ENCODE peak calls at places on chromosomes 1 and 21, in four cellular contexts. K, R, P and Y are unnamed samples.
A peak's percentile ranks its signal among the peaks of the same experiment; 100 is the strongest.

GRCh38 chr1:32199717-32200072 is 700 bp upstream of the CCDC28B start:
- DNase-seq in R (peak; percentile 70), K (no peak), P (no peak), Y (no peak)

GRCh38 chr1:36675106-36675505 is 192.4 kb upstream of the CSF3R start:
- DNase-seq in K (no peak), P (no peak), R (no peak), Y (no peak)

GRCh38 chr1:61506231-61506630 is 218.7 kb downstream of the TM2D1 start:
- DNase-seq in P (no peak), K (no peak), R (no peak), Y (no peak)

GRCh38 chr21:39094847-39095525 is 88.3 kb downstream of the PSMG1 start:
- DNase-seq in P (no peak), K (no peak), R (no peak), Y (no peak)

GRCh38 chr1:115134231-115134630 is 44.9 kb upstream of the TSPAN2 start:
- DNase-seq in P (no peak), K (no peak), R (no peak), Y (no peak)

GRCh38 chr1:24117722-24118409 is 5.9 kb upstream of the MYOM3 start:
- DNase-seq in R (no peak), P (no peak), K (no peak), Y (no peak)

GRCh38 chr1:155008015-155008941 is 5.7 kb downstream of the ZBTB7B start:
- DNase-seq in K (no peak), P (no peak), R (no peak), Y (no peak)

GRCh38 chr1:223887724-223888428 is 42.1 kb upstream of the TP53BP2 start:
- DNase-seq in P (no peak), R (peak; percentile 75), K (peak; percentile 97), Y (peak; percentile 84)

GRCh38 chr1:247548847-247549246 is at the start of gene GCSAML:
- DNase-seq in K (no peak), R (no peak), P (no peak), Y (no peak)

GRCh38 chr1:206609229-206609991 is 2.9 kb downstream of the EIF2D start:
- DNase-seq in R (no peak), K (no peak), P (no peak), Y (no peak)

GRCh38 chr1:206612129-206612876 is at the start of gene EIF2D:
- DNase-seq in R (peak; percentile 92), P (peak; percentile 91), K (peak; percentile 66), Y (no peak)

GRCh38 chr1:206608108-206608698 is 4.1 kb downstream of the EIF2D start:
- DNase-seq in R (no peak), K (no peak), P (peak; percentile 40), Y (no peak)

GRCh38 chr1:206604861-206605260 is 7.4 kb downstream of the EIF2D start:
- DNase-seq in P (no peak), K (no peak), R (no peak), Y (no peak)

DNA sequence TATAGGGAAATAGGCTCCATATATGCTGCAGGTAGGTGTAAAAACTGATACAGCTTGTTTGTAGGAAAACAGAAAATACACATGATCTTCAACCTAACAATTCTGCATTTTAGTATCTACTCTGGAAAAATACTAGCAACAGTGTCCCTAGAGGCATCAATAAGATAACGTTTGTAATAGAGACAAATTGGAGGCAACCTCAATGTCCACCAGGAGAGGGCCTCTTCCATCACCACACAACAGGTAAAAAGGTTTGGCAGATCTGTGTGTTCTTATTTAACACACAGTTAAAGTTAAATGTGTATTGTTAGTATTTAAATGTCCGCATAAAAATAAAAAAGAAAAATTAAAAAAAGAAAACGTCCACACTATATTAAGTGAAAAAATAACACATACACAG is 5.4 kb downstream of the EIF2D start:
- DNase-seq in K (no peak), P (no peak), R (no peak), Y (no peak)
- TF ChIP-seq CTCF in K (peak; percentile 66), P (peak; percentile 46), R (no peak), Y (peak; percentile 51)

GRCh38 chr1:245316791-245317190 is 162.0 kb downstream of the KIF26B start:
- DNase-seq in P (no peak), K (no peak), R (no peak), Y (no peak)
- H3K4me3 ChIP-seq in P (no peak overlapping the region), K (no peak overlapping the region), R (no peak overlapping the region), Y (no peak overlapping the region)

DNA sequence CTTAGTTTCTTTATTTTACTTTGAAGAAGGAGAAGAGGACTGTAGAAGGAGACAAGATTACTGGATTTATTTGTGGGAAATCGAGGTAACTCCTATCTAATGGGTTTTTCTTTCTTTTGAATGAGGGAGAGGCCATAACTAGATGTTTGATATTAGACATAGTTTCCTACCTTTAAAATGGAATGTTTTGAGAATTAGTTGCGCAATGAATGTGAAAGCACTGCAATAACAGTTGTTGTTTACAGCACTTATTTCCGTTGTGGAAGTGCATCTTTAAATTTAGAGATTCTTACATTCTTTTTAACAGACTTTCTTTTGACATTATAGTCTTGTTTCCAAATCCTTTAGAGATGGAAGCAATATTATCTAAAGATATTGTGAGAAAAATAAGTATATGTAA is 229.0 kb downstream of the SRGAP2C start:
- DNase-seq in P (no peak), K (no peak), R (no peak), Y (no peak)
- H3K27me3 ChIP-seq in P (no peaks in the 10 kb centered on the region), K (no peaks in the 10 kb centered on the region), R (no peaks in the 10 kb centered on the region), Y (no peaks in the 10 kb centered on the region)

GRCh38 chr1:234488954-234489691 is 10.1 kb upstream of the TARBP1 start:
- DNase-seq in R (no peak), P (no peak), K (no peak), Y (no peak)

GRCh38 chr1:234484991-234485739 is 6.2 kb upstream of the TARBP1 start:
- DNase-seq in P (no peak), R (no peak), K (no peak), Y (no peak)

GRCh38 chr1:234489692-234490065 is 10.7 kb upstream of the TARBP1 start:
- DNase-seq in R (no peak), P (no peak), K (no peak), Y (no peak)

GRCh38 chr1:234488054-234488953 is 9.3 kb upstream of the TARBP1 start:
- DNase-seq in K (no peak), P (no peak), R (peak; percentile 50), Y (no peak)

DNA sequence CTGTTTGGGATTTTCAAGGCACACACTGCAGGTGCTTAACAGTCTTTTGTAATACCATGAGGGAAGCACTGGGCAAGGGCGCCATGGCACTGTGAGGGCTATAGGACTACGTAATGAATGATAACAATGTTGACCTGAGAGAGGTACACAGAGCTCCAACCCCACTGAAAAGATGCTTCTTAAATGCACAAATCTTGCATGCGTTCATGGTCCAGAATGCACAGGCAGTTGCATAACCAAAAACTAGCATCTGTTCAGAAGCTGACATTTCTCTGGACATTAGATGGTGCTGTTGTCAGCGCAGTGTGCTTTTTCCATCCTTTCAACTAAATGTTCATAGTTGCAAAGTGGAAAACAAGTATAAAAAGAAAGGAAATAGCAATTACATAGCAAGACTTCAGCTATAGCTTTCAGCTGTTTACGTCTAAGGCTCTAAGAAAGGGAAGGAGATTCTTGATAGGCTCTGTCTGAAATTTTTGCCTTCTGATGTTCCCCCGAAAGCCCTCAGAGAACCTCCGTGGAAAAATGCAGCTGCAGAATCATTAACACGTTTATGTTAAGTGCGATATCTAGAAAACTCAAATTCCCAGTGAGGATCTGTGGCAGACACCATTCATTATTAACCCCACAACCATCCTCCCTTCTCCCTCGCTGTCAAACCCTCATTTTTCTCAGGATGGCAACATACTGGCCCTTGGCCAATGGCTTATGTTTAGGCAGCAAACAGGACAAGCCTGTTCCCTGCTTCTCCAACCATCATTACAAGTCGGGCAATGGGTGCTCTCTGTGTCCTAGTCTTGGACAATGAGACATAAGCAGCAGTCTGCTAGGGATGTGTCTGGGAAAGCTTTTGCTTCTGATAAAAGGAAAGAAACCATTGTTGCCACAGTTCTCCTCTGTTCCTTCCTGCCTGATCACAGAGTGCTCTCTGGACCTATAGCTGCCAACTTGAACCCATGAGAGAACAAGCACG is 8.2 kb upstream of the TARBP1 start:
- DNase-seq in R (peak; percentile 58), K (no peak), P (no peak), Y (peak; percentile 49)
- TF ChIP-seq CTCF in R (peak; percentile 34), K (peak; percentile 82), P (no peak), Y (peak; percentile 71)

GRCh38 chr1:212718499-212718898 is 18.9 kb upstream of the BATF3 start:
- DNase-seq in R (no peak), P (no peak), K (no peak), Y (no peak)

GRCh38 chr1:212722270-212722945 is 22.8 kb upstream of the BATF3 start:
- DNase-seq in R (no peak), K (no peak), P (no peak), Y (no peak)

GRCh38 chr1:212719633-212720032 is 20.0 kb upstream of the BATF3 start:
- DNase-seq in R (no peak), P (no peak), K (no peak), Y (no peak)

GRCh38 chr1:212727386-212728181 is 27.9 kb upstream of the BATF3 start:
- DNase-seq in R (no peak), K (no peak), P (no peak), Y (no peak)

GRCh38 chr1:212721388-212722247 is 22.0 kb upstream of the BATF3 start:
- DNase-seq in P (no peak), R (no peak), K (peak; percentile 48), Y (peak; percentile 43)
- H3K4me3 ChIP-seq in P (no peak overlapping the region), R (no peak overlapping the region), K (no peak overlapping the region), Y (no peak overlapping the region)

GRCh38 chr1:204647114-204647804 is 38.3 kb downstream of the LRRN2 start:
- DNase-seq in P (no peak), R (no peak), K (no peak), Y (peak; percentile 2)
- H3K27me3 ChIP-seq in P (no peaks in the 10 kb centered on the region), R (no peaks in the 10 kb centered on the region), K (no peaks in the 10 kb centered on the region), Y (peaks cover 23% of the 10 kb centered on the region)

DNA sequence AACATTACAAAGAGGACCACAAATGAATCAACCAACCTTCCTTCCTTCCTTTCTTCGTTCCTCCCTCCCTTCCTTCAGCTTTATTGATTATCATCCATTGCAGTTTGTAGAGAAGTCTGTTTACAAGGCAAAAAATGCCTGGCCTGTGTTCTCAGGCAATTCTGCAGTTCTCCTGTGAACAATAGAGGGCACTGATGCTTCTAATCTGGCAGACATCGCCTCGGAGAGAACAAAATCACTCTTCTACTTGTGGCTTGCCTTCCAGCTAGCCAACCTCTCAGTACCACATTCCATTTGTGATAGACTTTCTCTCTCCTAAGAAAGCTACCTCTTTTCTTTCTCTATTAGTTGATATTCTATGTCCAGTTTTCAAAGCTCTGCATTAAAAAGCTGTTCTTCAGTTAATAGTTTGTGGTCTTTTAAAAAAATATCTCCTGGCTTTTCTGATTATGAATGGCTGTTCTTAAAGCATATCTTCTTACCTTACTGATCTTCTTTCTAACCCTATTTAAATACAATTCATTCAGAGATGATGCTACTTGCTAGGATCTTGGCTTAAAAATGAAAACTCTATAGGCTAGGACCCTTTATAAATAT is 26.9 kb upstream of the ESRRG start:
- DNase-seq in R (no peak), K (peak; percentile 17), P (no peak), Y (peak; percentile 4)
- TF ChIP-seq CTCF in R (no peak), K (peak; percentile 78), P (no peak), Y (peak; percentile 72)